ENCODE peak calls at places on chromosomes 7 and 10, in eight cellular contexts. K, B, C, F, O, J, Z and Q are unnamed samples.

GRCh38 chr7:133888061-133888930 is 238.8 kb upstream of the LRGUK start:
- DNase-seq in K (no peak), B (no peak), C (no peak), O (no peak), F (no peak), Z (no peak), J (no peak), Q (no peak)

GRCh38 chr10:102612964-102613275 is 31.4 kb upstream of the TRIM8 start:
- DNase-seq in Z (no peak), J (no peak), K (peak), O (no peak), F (no peak), C (peak), B (no peak), Q (no peak)

GRCh38 chr7:1977059-1977875 is 255.5 kb downstream of the MAD1L1 start:
- DNase-seq in F (no peak), O (no peak), Z (no peak), K (no peak), B (no peak), J (no peak), C (peak), Q (no peak)

GRCh38 chr7:25594728-25595127 is 366.4 kb upstream of the NPVF start:
- DNase-seq in Z (no peak), O (no peak), C (no peak), K (no peak), F (no peak), J (no peak), B (no peak), Q (no peak)

GRCh38 chr10:24727811-24728210 is 4.1 kb upstream of the ARHGAP21 start:
- DNase-seq in F (no peak), O (no peak), J (peak), B (peak), Z (no peak), C (no peak), K (no peak), Q (no peak)

GRCh38 chr7:149081914-149082313 is 8.6 kb downstream of the ZNF786 start:
- DNase-seq in B (no peak), J (no peak), O (no peak), K (no peak), F (no peak), C (no peak), Z (no peak), Q (no peak)

GRCh38 chr7:15284406-15284805 is 277.4 kb downstream of the AGMO start:
- DNase-seq in B (no peak), K (no peak), Z (no peak), J (no peak), O (no peak), F (no peak), C (no peak), Q (no peak)

GRCh38 chr10:76329891-76330575 is 898.6 kb downstream of the LRMDA start:
- DNase-seq in Z (no peak), J (no peak), C (no peak), K (no peak), O (no peak), F (no peak), B (no peak), Q (no peak)

GRCh38 chr10:14653271-14654161 is 121.2 kb downstream of the FAM107B start:
- DNase-seq in F (no peak), K (no peak), Z (no peak), B (peak), C (no peak), O (no peak), J (peak), Q (no peak)

GRCh38 chr10:59064759-59065498 is 111.5 kb upstream of the PHYHIPL start:
- DNase-seq in C (no peak), Z (no peak), J (peak), K (no peak), B (peak), O (no peak), F (no peak), Q (peak)

GRCh38 chr10:1293636-1294440 is 237.7 kb downstream of the WDR37 start:
- DNase-seq in F (no peak), B (peak), C (no peak), O (peak), J (peak), K (no peak), Z (no peak), Q (peak)

GRCh38 chr10:30422296-30422695 is 11.7 kb upstream of the MAP3K8 start:
- DNase-seq in J (no peak), Z (no peak), O (no peak), C (no peak), F (no peak), K (no peak), B (no peak), Q (no peak)

GRCh38 chr10:13437026-13437555 is 89.0 kb upstream of the SEPHS1 start:
- DNase-seq in O (no peak), F (no peak), J (no peak), B (no peak), Z (no peak), C (no peak), K (no peak), Q (no peak)

GRCh38 chr7:157496426-157497275 is 159.8 kb downstream of the DNAJB6 start:
- DNase-seq in K (no peak), O (no peak), Z (no peak), J (no peak), B (no peak), F (no peak), C (no peak), Q (no peak)

GRCh38 chr10:12588091-12588850 is 238.9 kb downstream of the CAMK1D start:
- DNase-seq in C (no peak), B (no peak), O (no peak), J (no peak), F (no peak), Z (no peak), K (no peak), Q (no peak)

GRCh38 chr7:143882020-143882610 is 19.9 kb downstream of the TCAF1 start:
- DNase-seq in O (peak), F (peak), C (peak), J (peak), K (no peak), B (peak), Z (no peak), Q (peak)

GRCh38 chr7:134935701-134936100 is 50.6 kb upstream of the AGBL3 start:
- DNase-seq in J (no peak), O (no peak), F (no peak), K (no peak), B (no peak), C (no peak), Z (no peak), Q (no peak)

GRCh38 chr7:41385996-41386395 is 316.9 kb downstream of the INHBA start:
- DNase-seq in C (no peak), F (no peak), O (no peak), K (no peak), Z (no peak), J (no peak), B (peak), Q (no peak)

GRCh38 chr10:57579926-57580325 is 687.8 kb downstream of the IPMK start:
- DNase-seq in C (no peak), K (no peak), Z (no peak), B (peak), J (peak), F (no peak), O (no peak), Q (peak)

GRCh38 chr7:73308665-73309214 is at the start of gene NSUN5:
- DNase-seq in B (peak), O (peak), J (peak), C (peak), Z (peak), F (peak), K (peak), Q (peak)

GRCh38 chr7:22582860-22583640 is 83.1 kb upstream of the STEAP1B start:
- DNase-seq in O (no peak), J (no peak), C (no peak), B (peak), F (no peak), Z (no peak), K (no peak), Q (no peak)

GRCh38 chr7:44565097-44565794 is 8.5 kb downstream of the DDX56 start:
- DNase-seq in B (peak), J (peak), O (peak), F (peak), K (peak), C (peak), Z (peak), Q (peak)

GRCh38 chr10:89281606-89282395 is 20.0 kb upstream of the IFIT2 start:
- DNase-seq in Z (no peak), O (no peak), F (no peak), K (no peak), B (no peak), C (no peak), J (no peak), Q (no peak)

GRCh38 chr7:20825555-20825954 is 38.9 kb upstream of the SP8 start:
- DNase-seq in Z (no peak), B (no peak), C (no peak), K (no peak), F (no peak), J (no peak), O (no peak), Q (no peak)

GRCh38 chr10:18297659-18298058 is 157.4 kb downstream of the CACNB2 start:
- DNase-seq in J (no peak), F (no peak), O (no peak), K (no peak), Z (no peak), B (no peak), C (no peak), Q (no peak)

GRCh38 chr7:142749218-142749993 is at the start of gene PRSS1:
- DNase-seq in J (no peak), O (no peak), F (no peak), Z (no peak), B (no peak), C (no peak), K (no peak), Q (no peak)

GRCh38 chr7:150404172-150404784 is 25.1 kb downstream of the ZNF775 start:
- DNase-seq in O (no peak), K (no peak), J (no peak), C (peak), B (no peak), Z (peak), F (no peak), Q (no peak)

GRCh38 chr7:22001345-22002004 is 55.8 kb upstream of the CDCA7L start:
- DNase-seq in J (peak), O (no peak), C (no peak), K (peak), F (peak), B (peak), Z (peak), Q (peak)

GRCh38 chr7:42238709-42239395 is 1.8 kb upstream of the GLI3 start:
- DNase-seq in O (no peak), J (no peak), K (no peak), B (peak), Z (no peak), C (no peak), F (no peak), Q (no peak)

GRCh38 chr7:1981201-1981877 is 251.4 kb downstream of the MAD1L1 start:
- DNase-seq in F (no peak), Z (no peak), K (no peak), J (no peak), B (no peak), C (peak), O (no peak), Q (no peak)